ENCODE peak calls at places on chromosomes 1 and 21, in six cellular contexts. T is brain microvascular endothelial cell, O is thyroid gland, I is globus pallidus, A is adipocyte, L is T-helper 1 cell. W is an unnamed sample.

GRCh38 chr1:2258122-2258812 is 30.1 kb downstream of the SKI start:
- DNase-seq in T (no peak), O (no peak), I (no peak), A (no peak), L (no peak), W (no peak)

GRCh38 chr1:51063121-51063520 is 38.9 kb upstream of the C1orf185 start:
- DNase-seq in T (peak), O (no peak), I (no peak), A (peak), L (no peak), W (no peak)

GRCh38 chr21:27772816-27773215 is 805.9 kb upstream of the ADAMTS5 start:
- DNase-seq in T (no peak), O (no peak), I (no peak), A (peak), L (no peak), W (no peak)

GRCh38 chr1:93814059-93814794 is 64.8 kb downstream of the DNTTIP2 start:
- DNase-seq in T (peak), O (peak), I (peak), A (peak), L (peak), W (peak)

GRCh38 chr1:101005871-101006270 is 19.7 kb downstream of the DPH5 start:
- DNase-seq in T (no peak), O (no peak), I (no peak), A (no peak), L (peak), W (no peak)

GRCh38 chr1:46159516-46159915 is 15.4 kb upstream of the TSPAN1 start:
- DNase-seq in T (no peak), O (no peak), I (no peak), A (no peak), L (no peak), W (no peak)

GRCh38 chr1:3688356-3688755 is 36.0 kb downstream of the TP73 start:
- DNase-seq in T (no peak), O (no peak), I (no peak), A (no peak), L (no peak), W (no peak)

GRCh38 chr1:69129538-69129937 is 438.2 kb upstream of the LRRC7 start:
- DNase-seq in T (no peak), O (no peak), I (no peak), A (no peak), L (no peak), W (no peak)

GRCh38 chr1:6171546-6172124 is 8.5 kb downstream of the CHD5 start:
- DNase-seq in T (no peak), O (no peak), I (no peak), A (no peak), L (no peak), W (no peak)

GRCh38 chr21:15687208-15687607 is 42.6 kb upstream of the USP25 start:
- DNase-seq in T (peak), O (no peak), I (no peak), A (no peak), L (no peak), W (no peak)